ENCODE peak calls at places on chromosomes 7 and 10, in six cellular contexts. One of them, this sample, is unnamed.

GRCh38 chr10:103859161-103860141 is 4.1 kb upstream of the SH3PXD2A start:
- DNase-seq in HEK293T: peak; percentile 67
- DNase-seq in NAMALWA: peak; percentile 82
- DNase-seq in stimulated activated CD8-positive, alpha-beta memory T cell treated with anti-CD3 and anti-CD28 coated beads, Interleukin-4, amount 100 ng/mL, for 1 hour: no peak
- DNase-seq in IMR-90: peak; percentile 74
- DNase-seq in GM20000: peak; percentile 78
- DNase-seq in this sample: peak; percentile 54

GRCh38 chr10:58412502-58412961 is 27.3 kb downstream of the TFAM start:
- DNase-seq in NAMALWA: no peak
- DNase-seq in HEK293T: no peak
- DNase-seq in GM20000: no peak
- DNase-seq in IMR-90: peak; percentile 63
- DNase-seq in stimulated activated CD8-positive, alpha-beta memory T cell treated with anti-CD3 and anti-CD28 coated beads, Interleukin-4, amount 100 ng/mL, for 1 hour: no peak
- DNase-seq in this sample: no peak

GRCh38 chr7:129550673-129551360 is 48.5 kb downstream of the SMKR1 start:
- DNase-seq in HEK293T: no peak
- DNase-seq in GM20000: no peak
- DNase-seq in IMR-90: no peak
- DNase-seq in NAMALWA: no peak
- DNase-seq in stimulated activated CD8-positive, alpha-beta memory T cell treated with anti-CD3 and anti-CD28 coated beads, Interleukin-4, amount 100 ng/mL, for 1 hour: no peak
- DNase-seq in this sample: no peak

GRCh38 chr10:57015187-57015586 is 654.1 kb upstream of the ZWINT start:
- DNase-seq in HEK293T: no peak
- DNase-seq in NAMALWA: no peak
- DNase-seq in IMR-90: no peak
- DNase-seq in stimulated activated CD8-positive, alpha-beta memory T cell treated with anti-CD3 and anti-CD28 coated beads, Interleukin-4, amount 100 ng/mL, for 1 hour: no peak
- DNase-seq in GM20000: no peak
- DNase-seq in this sample: no peak

GRCh38 chr7:47100815-47101435 is 481.0 kb downstream of the TNS3 start:
- DNase-seq in HEK293T: peak; percentile 52
- DNase-seq in IMR-90: peak; percentile 43
- DNase-seq in NAMALWA: peak; percentile 71
- DNase-seq in GM20000: no peak
- DNase-seq in stimulated activated CD8-positive, alpha-beta memory T cell treated with anti-CD3 and anti-CD28 coated beads, Interleukin-4, amount 100 ng/mL, for 1 hour: no peak
- DNase-seq in this sample: no peak

GRCh38 chr10:132296671-132297443 is 10.9 kb downstream of the STK32C start:
- DNase-seq in HEK293T: no peak
- DNase-seq in NAMALWA: no peak
- DNase-seq in GM20000: no peak
- DNase-seq in stimulated activated CD8-positive, alpha-beta memory T cell treated with anti-CD3 and anti-CD28 coated beads, Interleukin-4, amount 100 ng/mL, for 1 hour: no peak
- DNase-seq in IMR-90: no peak
- DNase-seq in this sample: no peak

GRCh38 chr10:68900427-68901105 is 549 bp upstream of the DDX50 start:
- DNase-seq in stimulated activated CD8-positive, alpha-beta memory T cell treated with anti-CD3 and anti-CD28 coated beads, Interleukin-4, amount 100 ng/mL, for 1 hour: no peak
- DNase-seq in IMR-90: peak; percentile 69
- DNase-seq in HEK293T: peak; percentile 65
- DNase-seq in NAMALWA: no peak
- DNase-seq in GM20000: no peak
- DNase-seq in this sample: peak; percentile 68

GRCh38 chr10:81027223-81027622 is 489.5 kb downstream of the SH2D4B start:
- DNase-seq in IMR-90: no peak
- DNase-seq in NAMALWA: no peak
- DNase-seq in HEK293T: no peak
- DNase-seq in stimulated activated CD8-positive, alpha-beta memory T cell treated with anti-CD3 and anti-CD28 coated beads, Interleukin-4, amount 100 ng/mL, for 1 hour: no peak
- DNase-seq in GM20000: no peak
- DNase-seq in this sample: no peak

GRCh38 chr7:105979405-105979804 is 16.3 kb downstream of the CDHR3 start:
- DNase-seq in NAMALWA: no peak
- DNase-seq in IMR-90: no peak
- DNase-seq in GM20000: no peak
- DNase-seq in HEK293T: no peak
- DNase-seq in stimulated activated CD8-positive, alpha-beta memory T cell treated with anti-CD3 and anti-CD28 coated beads, Interleukin-4, amount 100 ng/mL, for 1 hour: no peak
- DNase-seq in this sample: no peak

GRCh38 chr10:126097558-126098215 is 201.3 kb downstream of the FANK1 start:
- DNase-seq in IMR-90: no peak
- DNase-seq in HEK293T: no peak
- DNase-seq in stimulated activated CD8-positive, alpha-beta memory T cell treated with anti-CD3 and anti-CD28 coated beads, Interleukin-4, amount 100 ng/mL, for 1 hour: no peak
- DNase-seq in NAMALWA: no peak
- DNase-seq in GM20000: no peak
- DNase-seq in this sample: no peak

GRCh38 chr10:72315611-72316385 is 38.9 kb downstream of the DNAJB12 start:
- DNase-seq in stimulated activated CD8-positive, alpha-beta memory T cell treated with anti-CD3 and anti-CD28 coated beads, Interleukin-4, amount 100 ng/mL, for 1 hour: no peak
- DNase-seq in NAMALWA: no peak
- DNase-seq in GM20000: no peak
- DNase-seq in HEK293T: no peak
- DNase-seq in IMR-90: peak; percentile 52
- DNase-seq in this sample: peak; percentile 82

GRCh38 chr7:151233111-151233701 is 923 bp downstream of the CHPF2 start:
- DNase-seq in IMR-90: peak; percentile 89
- DNase-seq in NAMALWA: peak; percentile 60
- DNase-seq in HEK293T: peak; percentile 64
- DNase-seq in stimulated activated CD8-positive, alpha-beta memory T cell treated with anti-CD3 and anti-CD28 coated beads, Interleukin-4, amount 100 ng/mL, for 1 hour: peak; percentile 52
- DNase-seq in GM20000: peak; percentile 72
- DNase-seq in this sample: no peak

GRCh38 chr7:7996568-7996967 is 28.0 kb downstream of the GLCCI1 start:
- DNase-seq in GM20000: no peak
- DNase-seq in NAMALWA: no peak
- DNase-seq in stimulated activated CD8-positive, alpha-beta memory T cell treated with anti-CD3 and anti-CD28 coated beads, Interleukin-4, amount 100 ng/mL, for 1 hour: no peak
- DNase-seq in HEK293T: peak; percentile 4
- DNase-seq in IMR-90: peak; percentile 30
- DNase-seq in this sample: no peak

GRCh38 chr7:107244613-107245012 is 75.8 kb downstream of the HBP1 start:
- DNase-seq in NAMALWA: no peak
- DNase-seq in IMR-90: no peak
- DNase-seq in GM20000: no peak
- DNase-seq in stimulated activated CD8-positive, alpha-beta memory T cell treated with anti-CD3 and anti-CD28 coated beads, Interleukin-4, amount 100 ng/mL, for 1 hour: no peak
- DNase-seq in HEK293T: no peak
- DNase-seq in this sample: no peak

GRCh38 chr7:110065112-110065511 is 1025.8 kb upstream of the LRRN3 start:
- DNase-seq in NAMALWA: no peak
- DNase-seq in IMR-90: no peak
- DNase-seq in GM20000: no peak
- DNase-seq in HEK293T: no peak
- DNase-seq in stimulated activated CD8-positive, alpha-beta memory T cell treated with anti-CD3 and anti-CD28 coated beads, Interleukin-4, amount 100 ng/mL, for 1 hour: no peak
- DNase-seq in this sample: no peak